ENCODE peak calls at places on chromosomes 4 and X, in six cellular contexts. T is H9, Z is fibroblast of lung, B is AG04449, O is AG09309, D is cardiac fibroblast. M is an unnamed sample.
A peak's percentile ranks its signal among the peaks of the same experiment; 100 is the strongest.

GRCh38 chrX:1341531-1342179 is 5.1 kb downstream of the IL3RA start:
- DNase-seq in T (no peak), Z (no peak), B (no peak), O (no peak), D (no peak), M (no peak)

GRCh38 chr4:101306225-101306624 is 41.1 kb downstream of the PPP3CA start:
- DNase-seq in T (no peak), Z (no peak), B (no peak), O (no peak), D (no peak), M (no peak)

GRCh38 chrX:12423346-12423745 is 285.1 kb downstream of the FRMPD4 start:
- DNase-seq in T (no peak), Z (no peak), B (no peak), O (no peak), D (no peak), M (no peak)

GRCh38 chr4:184395451-184395917 is 78.9 kb downstream of the IRF2 start:
- DNase-seq in T (no peak), Z (no peak), B (no peak), O (no peak), D (no peak), M (no peak)

GRCh38 chrX:42988700-42989099 is 210.7 kb upstream of the PPP1R2C start:
- DNase-seq in T (no peak), Z (no peak), B (no peak), O (no peak), D (no peak), M (no peak)

GRCh38 chrX:112760697-112761096 is 79.9 kb downstream of the AMOT start:
- DNase-seq in T (no peak), Z (peak; percentile 2), B (no peak), O (no peak), D (no peak), M (no peak)

GRCh38 chr4:15479089-15479912 is 9.6 kb downstream of the CC2D2A start:
- DNase-seq in T (peak; percentile 86), Z (peak; percentile 94), B (peak; percentile 42), O (peak; percentile 55), D (peak; percentile 94), M (peak; percentile 70)

GRCh38 chrX:109481986-109482385 is at the start of gene GUCY2F:
- DNase-seq in T (no peak), Z (no peak), B (no peak), O (no peak), D (no peak), M (no peak)

GRCh38 chrX:73916931-73917657 is 354.1 kb downstream of the CHIC1 start:
- DNase-seq in T (no peak), Z (peak; percentile 87), B (peak; percentile 36), O (peak; percentile 75), D (peak; percentile 94), M (peak; percentile 44)

GRCh38 chr4:172982151-172982590 is 186.4 kb upstream of the GALNT7 start:
- DNase-seq in T (no peak), Z (peak; percentile 95), B (no peak), O (no peak), D (peak; percentile 96), M (no peak)

GRCh38 chr4:17336524-17336941 is 175.4 kb downstream of the QDPR start:
- DNase-seq in T (no peak), Z (no peak), B (no peak), O (no peak), D (no peak), M (no peak)

GRCh38 chrX:38879631-38880220 is 78.5 kb downstream of the MID1IP1 start:
- DNase-seq in T (no peak), Z (no peak), B (no peak), O (no peak), D (no peak), M (no peak)

GRCh38 chr4:140718240-140718639 is 37.9 kb downstream of the TBC1D9 start:
- DNase-seq in T (no peak), Z (peak; percentile 52), B (no peak), O (no peak), D (peak; percentile 91), M (no peak)

GRCh38 chr4:182179751-182180150 is 63.5 kb upstream of the TENM3 start:
- DNase-seq in T (no peak), Z (no peak), B (no peak), O (no peak), D (no peak), M (no peak)

GRCh38 chr4:99927566-99927965 is 18.9 kb downstream of the DNAJB14 start:
- DNase-seq in T (no peak), Z (peak; percentile 22), B (no peak), O (no peak), D (peak; percentile 51), M (no peak)

GRCh38 chrX:6460893-6461490 is 73.9 kb downstream of the VCX3A start:
- DNase-seq in T (no peak), Z (no peak), B (no peak), O (no peak), D (no peak), M (no peak)

DNA sequence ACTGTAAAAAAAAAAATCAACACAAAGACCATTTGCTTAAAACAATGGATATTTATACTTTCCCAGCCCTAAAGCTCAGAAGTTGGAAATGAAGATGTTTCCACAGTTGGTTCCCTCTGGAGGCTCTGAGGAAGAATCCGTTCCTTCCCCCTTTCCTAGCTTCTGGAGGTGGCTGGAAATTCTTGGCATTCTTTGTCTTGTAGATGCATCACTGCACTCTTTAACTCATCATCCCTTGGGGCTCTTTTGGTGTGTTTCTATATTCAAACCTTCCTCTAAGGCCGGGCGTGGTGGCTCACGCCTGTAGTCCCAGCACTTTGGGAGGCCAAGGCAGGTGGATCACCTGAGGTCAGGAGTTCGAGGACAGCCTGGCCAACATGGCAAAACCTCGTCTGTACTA is 78.7 kb downstream of the VCX3A start:
- DNase-seq in T (no peak), Z (no peak), B (no peak), O (no peak), D (no peak), M (no peak)
- TF ChIP-seq CTCF in T (no peak), Z (no peak), B (no peak), O (no peak), D (no peak), M (no peak)

DNA sequence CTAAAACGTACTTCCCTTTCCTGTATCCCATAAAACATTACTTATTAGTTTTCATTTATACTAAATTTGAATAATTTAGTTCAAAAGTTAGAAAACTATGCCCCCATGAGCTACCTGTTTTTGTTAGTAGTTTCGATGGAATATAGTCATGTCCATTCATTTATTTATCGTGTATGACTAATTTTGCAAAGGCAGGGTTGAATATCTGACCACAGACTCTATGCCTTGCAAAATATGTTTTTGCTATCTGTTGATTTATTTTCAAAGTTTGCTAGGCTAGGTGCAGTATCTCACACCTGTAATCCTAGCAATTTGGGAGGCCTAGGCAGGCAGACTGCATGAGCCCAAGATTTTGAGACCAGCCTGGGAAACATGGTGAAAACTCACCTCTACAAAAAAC is 78.4 kb downstream of the PDS5A start:
- DNase-seq in T (no peak), Z (no peak), B (no peak), O (no peak), D (no peak), M (no peak)
- TF ChIP-seq CTCF in T (no peak), Z (no peak), B (no peak), O (no peak), D (no peak), M (no peak)

GRCh38 chr4:62159306-62159705 is 959.2 kb downstream of the ADGRL3 start:
- DNase-seq in T (no peak), Z (no peak), B (no peak), O (no peak), D (no peak), M (no peak)

GRCh38 chr4:62159876-62160275 is 959.8 kb downstream of the ADGRL3 start:
- DNase-seq in T (no peak), Z (no peak), B (no peak), O (no peak), D (no peak), M (no peak)

GRCh38 chr4:62161446-62161845 is 961.3 kb downstream of the ADGRL3 start:
- DNase-seq in T (no peak), Z (no peak), B (no peak), O (no peak), D (no peak), M (no peak)

DNA sequence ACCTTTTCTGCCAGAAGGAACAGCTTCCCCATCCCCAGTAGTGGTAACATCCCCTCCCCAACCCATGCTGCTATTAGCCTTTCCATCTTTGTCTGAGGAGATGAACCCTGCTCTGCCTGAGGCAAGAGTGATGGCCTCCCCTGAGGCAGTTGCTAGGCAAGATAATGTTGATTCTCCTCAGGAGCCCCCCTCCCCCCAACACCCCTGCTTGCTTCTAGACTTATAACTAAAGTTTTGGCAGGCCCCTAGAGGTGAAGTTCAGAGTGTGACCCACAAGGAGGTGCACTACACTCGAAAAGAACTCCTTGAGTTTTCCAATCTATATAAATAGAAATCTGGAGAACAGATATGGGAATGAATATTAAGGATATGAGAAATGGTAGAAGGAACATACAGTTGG is 962.5 kb downstream of the ADGRL3 start:
- DNase-seq in T (peak; percentile 32), Z (no peak), B (no peak), O (no peak), D (no peak), M (no peak)
- TF ChIP-seq CTCF in T (peak; percentile 45), Z (no peak), B (no peak), O (no peak), D (no peak), M (no peak)

GRCh38 chr4:158581161-158581560 is 59.5 kb downstream of the RXFP1 start:
- DNase-seq in T (no peak), Z (peak; percentile 41), B (no peak), O (no peak), D (peak; percentile 88), M (no peak)

GRCh38 chr4:158572608-158573007 is 50.9 kb downstream of the RXFP1 start:
- DNase-seq in T (no peak), Z (no peak), B (no peak), O (no peak), D (no peak), M (no peak)

GRCh38 chr4:158580064-158580463 is 58.4 kb downstream of the RXFP1 start:
- DNase-seq in T (peak; percentile 48), Z (no peak), B (no peak), O (no peak), D (no peak), M (no peak)

DNA sequence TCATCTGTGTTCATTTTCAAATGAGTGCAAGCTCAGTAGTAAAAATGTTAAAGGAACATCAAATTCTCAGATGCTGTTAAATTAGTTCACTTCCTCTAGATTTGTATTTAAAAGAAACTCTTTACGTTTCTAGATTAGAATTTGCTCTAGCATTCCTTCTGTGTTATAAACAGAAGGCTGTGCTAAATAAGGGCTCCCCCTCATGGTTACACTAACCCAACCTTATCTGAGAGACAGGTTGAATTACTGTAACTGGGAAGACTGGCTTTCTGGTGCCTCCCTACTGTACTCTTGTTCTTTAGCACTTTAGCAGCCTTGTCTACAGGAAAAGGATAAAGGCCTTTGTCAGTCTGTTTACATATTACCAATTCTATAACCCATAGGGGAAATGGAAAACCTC is 56.8 kb downstream of the RXFP1 start:
- DNase-seq in T (no peak), Z (peak; percentile 46), B (no peak), O (no peak), D (peak; percentile 66), M (peak; percentile 20)
- TF ChIP-seq CTCF in T (peak; percentile 56), Z (peak; percentile 43), B (no peak), O (peak; percentile 57), D (peak; percentile 51), M (peak; percentile 43)

GRCh38 chr4:152910521-152910920 is 25.6 kb upstream of the FHDC1 start:
- DNase-seq in T (no peak), Z (no peak), B (no peak), O (no peak), D (no peak), M (no peak)
- TF ChIP-seq CTCF in T (no peak), Z (no peak), B (no peak), O (no peak), D (no peak), M (no peak)

GRCh38 chr4:84482564-84483563 is 16.2 kb downstream of the NKX6-1 start:
- DNase-seq in T (peak; percentile 89), Z (no peak), B (no peak), O (no peak), D (no peak), M (no peak)
- TF ChIP-seq CTCF in T (peak; percentile 99), Z (peak; percentile 30), B (peak; percentile 51), O (peak; percentile 75), D (peak; percentile 32), M (peak; percentile 30)